ENCODE peak calls at places on chromosomes 6 and 20, in five cellular contexts. V, C, M, X and T are unnamed samples. For H3K27me3, the result is how much of the 10 kb centered on the place peaks cover.

GRCh38 chr6:152671146-152671545 is 26.6 kb upstream of the MYCT1 start:
- DNase-seq in M (no peak), V (no peak), C (no peak), X (no peak), T (no peak)

GRCh38 chr6:87376643-87377042 is 31.1 kb upstream of the CFAP206 start:
- DNase-seq in V (no peak), X (no peak), M (no peak), C (no peak), T (no peak)

GRCh38 chr20:3741846-3742458 is 9.5 kb downstream of the HSPA12B start:
- DNase-seq in X (peak), C (no peak), M (no peak), V (no peak), T (no peak)

GRCh38 chr6:25169551-25170335 is 109.4 kb upstream of the CARMIL1 start:
- DNase-seq in M (no peak), C (no peak), V (no peak), X (no peak), T (peak)

GRCh38 chr6:131250121-131250520 is 114.9 kb downstream of the AKAP7 start:
- DNase-seq in M (peak), C (peak), X (peak), V (no peak), T (peak)

GRCh38 chr6:129901910-129902309 is 40.8 kb upstream of the TMEM244 start:
- DNase-seq in M (no peak), V (no peak), X (no peak), C (no peak), T (peak)

GRCh38 chr6:111642463-111643158 is 36.9 kb upstream of the TRAF3IP2 start:
- DNase-seq in M (no peak), V (no peak), C (peak), X (peak), T (no peak)

GRCh38 chr20:1335961-1336698 is 7.2 kb upstream of the SDCBP2 start:
- DNase-seq in X (no peak), V (no peak), C (no peak), M (no peak), T (no peak)

GRCh38 chr20:1567392-1568165 is 10.1 kb upstream of the SIRPD start:
- DNase-seq in V (no peak), M (no peak), X (no peak), C (no peak), T (peak)

GRCh38 chr6:108080010-108080780 is 5.7 kb upstream of the OSTM1 start:
- DNase-seq in M (no peak), X (no peak), V (no peak), C (no peak), T (peak)

GRCh38 chr6:71250050-71250689 is 38.4 kb upstream of the OGFRL1 start:
- DNase-seq in X (no peak), M (no peak), V (no peak), C (no peak), T (peak)

GRCh38 chr6:45592991-45593390 is 215.3 kb upstream of the SUPT3H start:
- DNase-seq in C (no peak), M (no peak), X (no peak), V (no peak), T (no peak)

GRCh38 chr20:63577317-63577894 is 3.4 kb upstream of the HELZ2 start:
- DNase-seq in M (no peak), V (no peak), C (no peak), X (no peak), T (no peak)

GRCh38 chr6:16503919-16504554 is 257.2 kb downstream of the ATXN1 start:
- DNase-seq in X (no peak), M (no peak), V (no peak), C (no peak), T (no peak)

GRCh38 chr20:39533858-39534257 is 571.7 kb downstream of the DHX35 start:
- DNase-seq in V (no peak), M (no peak), X (no peak), C (no peak), T (no peak)

GRCh38 chr6:57048577-57048976 is 2.1 kb downstream of the KIAA1586 start:
- DNase-seq in V (no peak), M (no peak), C (no peak), X (no peak), T (peak)

GRCh38 chr20:33281550-33282146 is 1.4 kb upstream of the BPIFB1 start:
- DNase-seq in X (no peak), V (no peak), C (no peak), M (no peak), T (no peak)

GRCh38 chr20:43438578-43439316 is 18.9 kb upstream of the SRSF6 start:
- DNase-seq in C (no peak), V (no peak), M (no peak), X (no peak), T (no peak)

GRCh38 chr6:159719287-159719686 is 8.0 kb upstream of the WTAP start:
- DNase-seq in M (no peak), C (no peak), X (no peak), V (no peak), T (no peak)

GRCh38 chr20:13285408-13285807 is 64.3 kb downstream of the ISM1 start:
- DNase-seq in V (no peak), X (no peak), C (no peak), M (no peak), T (no peak)

GRCh38 chr6:22409487-22409886 is 112.7 kb upstream of the PRL start:
- DNase-seq in V (no peak), M (no peak), C (no peak), X (no peak), T (no peak)

GRCh38 chr6:60695232-60695631 is 1590.8 kb downstream of the KHDRBS2 start:
- DNase-seq in C (no peak), V (no peak), M (no peak), X (no peak), T (no peak)

GRCh38 chr6:47084530-47084929 is 42.4 kb upstream of the ADGRF1 start:
- DNase-seq in V (no peak), M (no peak), C (no peak), X (no peak), T (no peak)

GRCh38 chr6:152002306-152002705 is 194.8 kb downstream of the ESR1 start:
- DNase-seq in C (no peak), X (no peak), V (no peak), M (no peak), T (no peak)

GRCh38 chr6:136550045-136550329 is 235 bp downstream of the MAP7 start:
- DNase-seq in C (no peak), V (no peak), M (no peak), X (no peak), T (no peak)

GRCh38 chr6:113120577-113121285 is 736.4 kb upstream of the MARCKS start:
- DNase-seq in M (no peak), X (peak), V (no peak), C (no peak), T (peak)

GRCh38 chr20:6122873-6123649 is at the start of gene FERMT1:
- DNase-seq in C (peak), V (no peak), X (no peak), M (no peak), T (peak)

GRCh38 chr20:64188682-64189529 is 24.7 kb downstream of the MYT1 start:
- DNase-seq in M (no peak), C (no peak), X (no peak), V (no peak), T (peak)

GRCh38 chr6:159169557-159170332 is 545 bp downstream of the FNDC1 start:
- DNase-seq in V (no peak), M (no peak), C (peak), X (peak), T (no peak)

GRCh38 chr6:108027594-108027993 is 46.9 kb downstream of the OSTM1 start:
- DNase-seq in C (no peak), V (no peak), M (no peak), X (no peak), T (peak)

GRCh38 chr20:4780245-4780644 is 58.5 kb downstream of the PRND start:
- DNase-seq in C (no peak), X (no peak), V (no peak), M (no peak), T (no peak)

GRCh38 chr6:11009353-11009752 is 34.8 kb downstream of the ELOVL2 start:
- DNase-seq in C (no peak), X (no peak), M (no peak), V (no peak), T (peak)

GRCh38 chr20:2946988-2947961 is 74.0 kb downstream of the PTPRA start:
- DNase-seq in V (no peak), X (no peak), M (no peak), C (no peak), T (no peak)

GRCh38 chr6:68497927-68498326 is 137.2 kb upstream of the ADGRB3 start:
- DNase-seq in M (no peak), V (no peak), X (no peak), C (no peak), T (peak)

GRCh38 chr6:65819152-65819551 is 112.1 kb upstream of the EYS start:
- DNase-seq in V (no peak), M (no peak), C (no peak), X (no peak), T (no peak)

GRCh38 chr20:51346686-51347485 is 195.6 kb downstream of the NFATC2 start:
- DNase-seq in X (no peak), C (no peak), V (no peak), M (no peak), T (peak)

GRCh38 chr6:7727951-7728854 is 2.3 kb downstream of the BMP6 start:
- DNase-seq in V (no peak), M (no peak), X (peak), C (peak), T (no peak)

GRCh38 chr6:25715794-25716193 is 38.7 kb upstream of the SLC17A4 start:
- DNase-seq in M (no peak), V (no peak), C (no peak), X (no peak), T (no peak)

GRCh38 chr6:1315201-1315559 is 3.3 kb downstream of the FOXQ1 start:
- DNase-seq in X (no peak), C (no peak), M (no peak), V (no peak), T (no peak)
- H3K27me3 ChIP-seq in X (under half), C (half or more), M (under half), V (under half), T (under half)

GRCh38 chr20:46317685-46318177 is 9.4 kb upstream of the CDH22 start:
- DNase-seq in V (no peak), C (no peak), X (no peak), M (no peak), T (no peak)
- H3K27me3 ChIP-seq in V (under half), C (half or more), X (under half), M (under half), T (half or more)

DNA sequence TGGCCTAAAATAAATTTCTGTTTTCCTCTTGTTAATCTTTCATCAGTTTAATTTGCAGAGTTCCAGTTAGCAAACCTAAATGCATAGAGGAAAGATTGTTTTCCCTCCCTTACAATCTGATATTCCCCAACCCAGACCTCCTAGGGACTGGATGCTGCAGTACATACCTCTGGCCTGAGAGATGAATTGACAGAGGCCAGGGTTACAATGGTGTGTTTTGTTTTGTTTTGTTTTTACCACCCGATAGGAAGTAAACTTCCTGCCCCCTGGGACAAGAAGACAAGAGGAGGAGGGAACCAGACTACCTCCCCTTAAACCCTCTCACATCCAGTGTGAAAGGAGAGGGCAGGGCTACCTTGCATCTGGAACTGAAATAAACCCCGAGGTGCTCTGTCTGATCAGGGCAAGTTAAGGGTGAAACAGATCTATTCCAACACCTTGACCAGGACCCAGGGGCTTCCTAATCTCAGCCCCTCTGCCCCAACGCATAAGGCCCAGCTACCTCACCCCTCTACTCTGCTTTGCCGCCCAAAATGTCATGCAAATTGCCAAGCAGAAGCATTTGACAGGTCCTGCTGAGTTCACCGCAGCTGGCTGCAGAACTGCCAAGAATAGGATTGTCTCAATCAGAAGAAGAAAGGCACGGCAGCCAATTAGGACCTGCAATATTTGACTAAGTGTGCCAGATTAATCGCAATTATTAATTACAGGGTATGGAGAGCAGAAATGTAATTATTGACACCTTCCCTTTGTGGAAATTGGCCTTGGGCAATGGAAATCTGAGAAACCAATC is 318.8 kb downstream of the LRFN2 start:
- DNase-seq in C (no peak), V (no peak), M (no peak), X (no peak), T (no peak)
- H3K27me3 ChIP-seq in C (under half), V (under half), M (under half), X (under half), T (under half)

GRCh38 chr6:116666869-116667268 is 1.7 kb downstream of the ZUP1 start:
- DNase-seq in V (no peak), C (no peak), M (no peak), X (no peak), T (no peak)
- H3K27me3 ChIP-seq in V (under half), C (under half), M (under half), X (under half), T (under half)